ENCODE peak calls at places on chromosomes 13 and 19, in seven cellular contexts. H is RWPE1; X is CD8-positive, alpha-beta memory T cell; B is IMR-90; P is neural progenitor cell; O is prostate gland; G is fibroblast of lung. D is an unnamed sample.

GRCh38 chr13:21478881-21479808 is 20.0 kb upstream of the ZDHHC20 start:
- DNase-seq in P (peak), O (peak), X (peak), G (peak), B (peak), H (peak), D (no peak)

GRCh38 chr13:108146642-108147041 is 68.7 kb downstream of the LIG4 start:
- DNase-seq in B (no peak), O (no peak), P (no peak), X (no peak), H (no peak), G (peak), D (no peak)

GRCh38 chr13:48492123-48493075 is 40.5 kb downstream of the RCBTB2 start:
- DNase-seq in H (no peak), B (peak), G (no peak), O (peak), X (peak), P (no peak), D (no peak)

GRCh38 chr19:49342291-49342721 is 7.1 kb downstream of the CD37 start:
- DNase-seq in B (no peak), H (no peak), P (no peak), O (no peak), X (no peak), G (no peak), D (no peak)

GRCh38 chr13:37303610-37304009 is 198.1 kb upstream of the CSNK1A1L start:
- DNase-seq in P (no peak), O (no peak), X (no peak), G (no peak), H (no peak), B (peak), D (no peak)

GRCh38 chr19:58468216-58468839 is 1.4 kb downstream of the ZNF324 start:
- DNase-seq in X (no peak), G (no peak), B (peak), O (no peak), H (no peak), P (no peak), D (no peak)

GRCh38 chr13:112726018-112726767 is 36.4 kb downstream of the ATP11A start:
- DNase-seq in X (no peak), G (no peak), P (no peak), O (no peak), B (no peak), H (no peak), D (no peak)

GRCh38 chr13:39051157-39051556 is 12.9 kb downstream of the NHLRC3 start:
- DNase-seq in H (peak), X (no peak), O (no peak), G (peak), B (peak), P (peak), D (no peak)

GRCh38 chr13:113150545-113151365 is 7.7 kb upstream of the PROZ start:
- DNase-seq in X (no peak), B (no peak), H (no peak), G (no peak), O (no peak), P (no peak), D (no peak)

GRCh38 chr19:47633996-47634395 is 25.1 kb downstream of the BICRA start:
- DNase-seq in X (no peak), P (no peak), O (no peak), G (no peak), H (no peak), B (no peak), D (no peak)

GRCh38 chr19:13441810-13442512 is 64.3 kb downstream of the CACNA1A start:
- DNase-seq in O (no peak), X (peak), P (peak), H (peak), G (peak), B (peak), D (no peak)

GRCh38 chr13:110170020-110170790 is 136.8 kb downstream of the COL4A1 start:
- DNase-seq in B (no peak), O (no peak), X (no peak), G (no peak), P (no peak), H (no peak), D (no peak)
- H3K27ac ChIP-seq in B (no peak), O (no peak), X (no peak), G (no peak), P (no peak), H (no peak), D (no peak)

DNA sequence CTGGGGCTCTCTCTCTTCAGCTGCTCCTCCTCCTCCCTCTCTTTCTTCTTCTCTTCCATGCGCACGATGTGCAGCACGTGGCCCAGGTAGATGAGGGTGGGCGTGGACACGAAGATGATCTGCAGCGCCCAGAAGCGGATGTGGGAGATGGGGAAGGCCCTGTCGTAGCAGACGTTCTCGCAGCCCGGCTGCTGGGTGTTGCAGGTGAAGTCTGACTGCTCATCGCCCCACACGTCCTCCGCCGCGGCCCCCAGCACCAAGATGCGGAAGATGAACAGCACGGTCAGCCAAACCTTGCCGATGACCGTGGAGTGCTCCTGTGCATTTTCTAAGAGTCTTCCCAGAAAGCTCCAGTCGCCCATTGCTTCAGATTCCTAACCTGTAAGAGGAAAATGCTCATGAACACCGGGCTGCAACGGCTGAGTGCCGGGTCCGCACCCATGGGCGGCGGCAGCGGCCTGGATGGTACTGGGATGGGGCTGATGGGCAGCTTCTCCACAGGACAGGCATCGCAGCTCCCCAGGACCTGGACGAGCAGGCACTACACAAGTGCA is 17.8 kb downstream of the GJA3 start:
- DNase-seq in G (no peak), B (no peak), P (no peak), X (no peak), O (no peak), H (no peak), D (no peak)
- H3K27ac ChIP-seq in G (no peak), B (no peak), P (no peak), X (no peak), O (no peak), H (no peak), D (no peak)

GRCh38 chr19:22426901-22427300 is 4.8 kb upstream of the ZNF98 start:
- DNase-seq in H (no peak), G (no peak), B (no peak), P (no peak), O (no peak), X (no peak), D (no peak)
- H3K27ac ChIP-seq in H (no peak), G (no peak), B (no peak), P (no peak), O (no peak), X (no peak), D (no peak)

DNA sequence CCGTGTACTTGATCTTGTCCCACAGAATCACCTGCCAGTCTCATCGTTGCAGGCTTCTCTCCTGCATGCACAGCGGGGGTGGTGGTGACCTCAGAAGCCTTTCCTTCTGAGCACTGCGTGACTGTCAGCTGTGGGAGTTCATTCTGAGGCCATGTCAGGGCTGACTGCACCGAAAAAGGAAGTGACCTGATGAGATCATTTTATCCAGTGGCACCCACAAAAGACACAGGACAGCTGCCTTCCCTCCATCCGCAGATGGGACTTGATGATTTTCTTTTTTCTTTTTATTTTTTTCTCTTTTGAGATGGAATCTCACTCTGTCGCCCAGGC is 89.7 kb downstream of the RAB20 start:
- DNase-seq in B (peak), H (no peak), O (no peak), X (no peak), G (peak), P (no peak), D (no peak)
- H3K27ac ChIP-seq in B (no peak), H (no peak), O (no peak), X (no peak), G (no peak), P (no peak), D (no peak)

DNA sequence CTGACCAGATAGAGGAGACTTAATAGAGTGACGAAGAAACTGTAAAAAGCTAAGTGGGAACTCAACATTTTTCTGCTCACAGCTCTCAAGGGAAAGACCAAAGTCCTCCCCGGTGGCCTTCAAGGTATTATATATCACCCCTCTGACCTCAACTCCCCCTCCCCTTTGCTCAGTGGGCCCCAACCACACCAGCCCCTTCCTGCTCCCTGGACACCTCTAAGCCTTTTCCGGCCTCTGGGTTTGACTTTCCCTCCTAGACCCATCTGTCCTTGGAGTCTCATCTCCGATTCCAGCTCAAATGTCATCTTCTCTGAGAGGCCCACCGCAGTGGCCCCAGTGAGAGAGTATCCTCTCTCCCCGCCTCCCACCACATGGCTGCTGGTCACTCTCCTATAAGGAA is 990 bp upstream of the UHRF1 start:
- DNase-seq in P (no peak), H (no peak), O (no peak), G (no peak), B (no peak), X (no peak), D (no peak)
- H3K27ac ChIP-seq in P (no peak), H (peak), O (no peak), G (no peak), B (no peak), X (no peak), D (no peak)

GRCh38 chr19:14536926-14537692 is 7.7 kb downstream of the TECR start:
- DNase-seq in P (peak), H (peak), X (no peak), B (no peak), O (peak), G (peak), D (peak)
- H3K27ac ChIP-seq in P (no peak), H (peak), X (no peak), B (no peak), O (peak), G (no peak), D (peak)

GRCh38 chr19:33429891-33430673 is 56.6 kb downstream of the CEBPG start:
- DNase-seq in B (no peak), G (no peak), P (no peak), X (peak), H (no peak), O (no peak), D (no peak)

GRCh38 chr19:33430674-33431277 is 57.3 kb downstream of the CEBPG start:
- DNase-seq in H (peak), X (peak), G (peak), B (peak), O (peak), P (peak), D (no peak)

GRCh38 chr19:33427801-33428626 is 54.5 kb downstream of the CEBPG start:
- DNase-seq in O (no peak), P (no peak), X (no peak), G (no peak), H (no peak), B (no peak), D (no peak)

GRCh38 chr19:33426621-33427475 is 53.3 kb downstream of the CEBPG start:
- DNase-seq in B (no peak), P (no peak), X (no peak), G (no peak), H (no peak), O (no peak), D (no peak)

DNA sequence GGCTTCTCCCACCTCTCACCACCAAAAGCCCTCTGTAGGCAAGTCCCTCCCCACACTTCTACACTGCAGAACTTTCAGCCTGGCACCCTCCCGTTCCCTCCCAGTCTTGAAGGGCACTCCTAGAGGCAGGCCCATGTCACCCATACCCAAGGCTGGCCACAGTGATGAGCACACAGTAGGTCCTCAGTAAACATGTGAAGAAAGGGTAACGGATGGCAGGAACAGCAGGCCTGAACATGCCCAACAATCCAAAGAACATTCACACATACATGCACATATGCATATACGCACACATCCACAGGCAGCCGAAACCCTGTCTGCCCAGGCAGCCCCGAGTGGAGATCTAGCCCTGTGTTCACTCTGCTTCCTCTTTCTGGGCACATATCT is 55.1 kb downstream of the CEBPG start:
- DNase-seq in G (no peak), X (no peak), H (no peak), P (no peak), O (no peak), B (no peak), D (no peak)
- H3K27ac ChIP-seq in G (no peak), X (no peak), H (no peak), P (no peak), O (no peak), B (no peak), D (no peak)

DNA sequence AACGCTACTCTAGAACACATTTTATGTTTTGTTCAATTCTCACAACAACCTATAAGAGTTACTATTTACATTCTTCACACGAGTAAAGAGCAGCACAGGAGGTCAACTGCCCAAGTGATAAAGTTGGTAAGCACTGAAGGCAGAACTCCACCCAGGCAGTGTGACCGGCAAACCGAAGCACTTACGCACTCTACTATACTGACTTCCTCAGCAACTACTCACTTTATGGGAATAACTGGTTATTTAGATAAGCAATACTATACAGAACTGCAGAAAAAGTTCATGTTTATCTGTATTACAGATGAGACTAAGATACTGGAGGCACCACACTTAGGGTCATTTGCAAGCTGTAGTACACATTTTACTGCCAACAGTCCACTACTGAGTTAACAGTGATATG is 28.8 kb downstream of the FOXO1 start:
- DNase-seq in O (no peak), X (no peak), B (no peak), G (no peak), P (no peak), H (no peak), D (no peak)
- H3K27ac ChIP-seq in O (no peak), X (no peak), B (no peak), G (no peak), P (no peak), H (no peak), D (no peak)

GRCh38 chr19:4455742-4456565 is 1.6 kb downstream of the UBXN6 start:
- DNase-seq in P (peak), H (peak), O (peak), X (no peak), G (peak), B (peak), D (no peak)

GRCh38 chr19:4454952-4455738 is 2.4 kb downstream of the UBXN6 start:
- DNase-seq in G (peak), O (peak), P (no peak), B (peak), H (peak), X (no peak), D (peak)

GRCh38 chr19:4456566-4456842 is 1.1 kb downstream of the UBXN6 start:
- DNase-seq in P (peak), X (no peak), G (peak), B (peak), H (peak), O (no peak), D (no peak)

GRCh38 chr19:4456843-4457653 is 546 bp downstream of the UBXN6 start:
- DNase-seq in P (peak), X (peak), G (peak), H (peak), O (no peak), B (peak), D (no peak)

DNA sequence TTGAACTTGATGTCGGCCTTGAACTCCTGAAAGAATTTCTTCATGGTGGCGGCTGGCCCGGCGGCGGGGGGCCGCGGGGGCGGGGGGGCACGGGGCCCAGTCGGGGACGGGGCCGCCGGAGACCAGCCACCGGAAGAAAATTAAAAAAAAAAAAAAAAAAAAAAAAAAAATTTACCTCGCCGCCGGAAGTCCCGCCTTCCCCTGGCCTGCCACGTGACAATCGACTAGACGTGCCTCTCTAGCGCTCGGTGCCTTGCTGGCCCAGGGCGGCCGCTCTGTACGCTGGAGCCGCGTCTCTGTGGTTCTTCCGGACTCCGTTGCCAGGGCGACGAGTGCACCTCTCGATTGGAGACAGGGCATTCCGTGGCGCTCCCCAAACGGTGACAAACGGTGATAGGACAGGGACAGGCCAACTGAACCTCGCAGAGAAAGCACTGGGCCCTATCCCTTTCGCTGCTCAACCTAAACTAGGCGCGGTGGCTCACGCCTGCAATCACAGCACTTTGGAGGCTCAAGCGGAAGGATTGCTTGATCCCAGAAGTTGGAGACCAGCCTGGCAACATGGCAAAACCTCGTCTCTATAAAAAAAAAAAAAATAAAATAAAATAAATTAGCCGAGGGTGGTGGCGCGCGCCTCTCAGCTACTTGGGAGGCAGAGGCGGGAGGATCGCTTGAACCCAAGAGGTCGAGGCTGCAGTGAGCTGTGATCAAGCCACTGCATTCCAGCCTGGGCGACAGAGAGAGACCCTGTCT is at the start of gene UBXN6:
- DNase-seq in P (peak), H (peak), G (peak), X (peak), B (peak), O (peak), D (peak)
- H3K27ac ChIP-seq in P (peak), H (peak), G (peak), X (peak), B (peak), O (peak), D (peak)